ENCODE peak calls at places on chromosomes 11 and 22, in five cellular contexts. V is Peyer's patch, A is endothelial cell of umbilical vein, P is GM12878, W is heart left ventricle. T is an unnamed sample.

GRCh38 chr11:20008870-20009644 is 151.2 kb downstream of the DBX1 start:
- DNase-seq in W (no peak), A (no peak), V (no peak), P (no peak), T (no peak)

GRCh38 chr11:120710354-120711187 is 199.0 kb downstream of the GRIK4 start:
- DNase-seq in V (no peak), W (no peak), A (no peak), P (no peak), T (peak; percentile 64)

GRCh38 chr11:20990447-20990846 is 321.1 kb downstream of the NELL1 start:
- DNase-seq in V (no peak), W (no peak), P (no peak), A (no peak), T (no peak)

GRCh38 chr11:60169264-60169915 is 13.5 kb downstream of the MS4A6A start:
- DNase-seq in V (no peak), W (peak; percentile 40), P (no peak), A (peak; percentile 100), T (no peak)

GRCh38 chr11:20155683-20156279 is 4.5 kb downstream of the DBX1 start:
- DNase-seq in P (no peak), W (no peak), A (no peak), V (no peak), T (no peak)

GRCh38 chr11:86931965-86932332 is 23.2 kb downstream of the FZD4 start:
- DNase-seq in A (peak; percentile 66), W (no peak), P (no peak), V (no peak), T (no peak)

GRCh38 chr22:47135338-47135737 is 372.9 kb downstream of the TBC1D22A start:
- DNase-seq in V (no peak), W (peak; percentile 19), P (no peak), A (no peak), T (no peak)

GRCh38 chr11:101133190-101133589 is 3.6 kb upstream of the PGR start:
- DNase-seq in W (no peak), A (no peak), V (no peak), P (no peak), T (no peak)

GRCh38 chr11:69000831-69001245 is 12.2 kb downstream of the MRGPRF start:
- DNase-seq in P (no peak), W (no peak), V (peak; percentile 45), A (peak; percentile 92), T (peak; percentile 56)

GRCh38 chr11:65859812-65860277 is 388 bp upstream of the MUS81 start:
- DNase-seq in A (no peak), P (no peak), W (peak; percentile 55), V (no peak), T (no peak)

GRCh38 chr22:38034278-38034882 is 22.8 kb upstream of the PICK1 start:
- DNase-seq in W (peak; percentile 83), A (peak; percentile 77), P (peak; percentile 15), V (peak; percentile 50), T (peak; percentile 86)

GRCh38 chr22:22011964-22012363 is 29.4 kb upstream of the TOP3B start:
- DNase-seq in W (no peak), P (no peak), A (no peak), V (no peak), T (no peak)

GRCh38 chr11:85590848-85591483 is 36.2 kb downstream of the DLG2 start:
- DNase-seq in V (no peak), P (no peak), A (no peak), W (no peak), T (no peak)

GRCh38 chr11:46116007-46116711 is 5.1 kb downstream of the PHF21A start:
- DNase-seq in A (no peak), P (no peak), W (no peak), V (no peak), T (no peak)

GRCh38 chr11:71988050-71988449 is 10.7 kb upstream of the IL18BP start:
- DNase-seq in P (no peak), V (no peak), W (no peak), A (no peak), T (no peak)

GRCh38 chr11:64385953-64386704 is 27.2 kb downstream of the RPS6KA4 start:
- DNase-seq in W (no peak), A (no peak), V (no peak), P (no peak), T (peak; percentile 68)

GRCh38 chr11:57772562-57772961 is 11.0 kb downstream of the CTNND1 start:
- DNase-seq in A (no peak), P (no peak), W (no peak), V (no peak), T (no peak)

DNA sequence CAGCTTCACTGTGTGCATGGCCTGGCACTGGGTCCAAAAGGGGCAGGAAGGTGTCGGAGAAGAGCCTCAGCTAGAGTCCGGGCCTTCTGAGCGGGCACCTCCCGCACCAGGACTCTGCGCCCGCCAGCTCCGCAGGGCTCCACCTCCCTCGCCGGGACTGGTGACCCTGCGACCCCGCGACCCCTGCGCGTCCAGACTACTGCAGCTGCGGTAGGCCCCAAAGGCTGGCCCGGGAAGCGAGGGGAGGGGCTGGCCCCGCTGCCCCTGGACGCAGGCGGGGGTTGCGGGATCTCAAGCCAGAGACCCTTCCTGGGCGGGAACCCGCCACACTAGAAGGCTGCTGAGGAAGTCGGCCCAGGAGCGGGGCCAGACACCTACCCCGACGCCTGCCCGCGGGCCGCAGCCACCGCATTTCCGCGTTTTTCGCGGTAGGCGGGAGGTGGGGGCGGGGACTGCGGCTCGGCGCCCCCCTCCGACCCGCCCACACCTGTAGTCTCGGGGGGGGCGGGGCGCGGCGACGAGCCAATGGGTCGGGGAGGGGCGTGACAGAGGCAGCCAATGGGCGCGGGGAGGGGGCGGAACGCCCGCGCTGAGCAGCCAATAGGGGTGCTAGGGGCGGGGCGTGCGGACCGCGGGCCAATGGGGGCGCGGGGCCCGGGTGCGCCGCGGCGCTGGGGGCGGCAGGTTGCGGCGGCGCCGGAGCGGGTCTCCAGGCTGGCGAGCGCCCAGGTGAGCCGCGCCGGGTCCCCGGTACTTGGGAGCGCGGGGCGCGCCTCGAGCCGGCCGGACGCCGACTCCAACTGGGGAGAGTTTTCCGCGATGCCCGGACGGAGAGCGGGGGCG is at the start of the genes LMNTD2 and RASSF7:
- DNase-seq in A (peak; percentile 80), V (peak; percentile 98), W (peak; percentile 95), P (peak; percentile 60), T (peak; percentile 92)
- TF ChIP-seq POLR2A in A (peak; percentile 58), V (peak; percentile 73), W (no peak), P (peak; percentile 83), T (peak; percentile 18)

GRCh38 chr11:79243412-79244174 is 197.2 kb downstream of the TENM4 start:
- DNase-seq in W (peak; percentile 32), V (no peak), A (no peak), P (no peak), T (no peak)
- H3K27me3 ChIP-seq in W (no peaks in the 10 kb centered on the region), V (no peaks in the 10 kb centered on the region), A (no peaks in the 10 kb centered on the region), P (no peaks in the 10 kb centered on the region), T (no peaks in the 10 kb centered on the region)

GRCh38 chr22:50199251-50199721 is 1.5 kb upstream of the SELENOO start:
- DNase-seq in P (no peak), A (no peak), V (no peak), W (no peak), T (no peak)
- H3K27ac ChIP-seq in P (peak overlapping the region; percentile 77), A (no peak overlapping the region), V (no peak overlapping the region), W (no peak overlapping the region), T (no peak overlapping the region)

DNA sequence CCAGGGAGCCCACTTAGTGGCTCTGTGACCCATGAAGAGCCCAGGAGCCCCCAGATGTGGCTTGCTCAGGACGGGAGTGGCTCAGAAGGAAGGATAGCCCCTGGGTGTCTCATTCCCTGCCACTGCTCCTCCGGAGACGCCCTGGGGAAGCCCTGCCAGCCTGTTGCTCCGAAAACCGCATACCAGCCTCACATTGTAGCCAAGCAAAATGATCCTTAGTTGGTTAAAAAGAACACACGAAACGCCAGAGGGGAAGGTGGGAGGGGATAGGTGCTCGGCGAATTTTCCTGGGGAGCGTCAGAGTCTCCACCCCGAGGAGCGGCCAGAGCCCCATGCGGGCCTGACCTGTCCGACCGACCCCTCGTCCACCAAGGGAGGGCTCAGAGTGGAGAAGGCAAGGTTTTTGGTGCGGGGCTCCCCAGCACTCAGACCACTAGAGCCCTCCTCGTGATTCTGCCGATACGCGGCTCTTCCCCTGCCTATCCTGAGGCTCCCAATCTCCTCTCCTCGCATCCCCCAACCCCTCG is 39.5 kb downstream of the DIXDC1 start:
- DNase-seq in P (no peak), V (no peak), W (no peak), A (no peak), T (peak; percentile 61)
- TF ChIP-seq POLR2A in P (no peak), V (no peak), W (no peak), A (no peak), T (no peak)

T was measured in breast epithelium.